ENCODE peak calls at places on chromosomes 1 and 21, in five cellular contexts. H, K, D, G and L are unnamed samples.
A peak's percentile ranks its signal among the peaks of the same experiment; 100 is the strongest.

GRCh38 chr1:13779930-13780329 is 79.9 kb downstream of the PRDM2 start:
- DNase-seq in H (no peak), K (no peak), D (no peak), G (no peak), L (no peak)

GRCh38 chr1:211723273-211723672 is 47.9 kb upstream of the NEK2 start:
- DNase-seq in H (no peak), K (no peak), D (peak; percentile 54), G (no peak), L (no peak)

GRCh38 chr21:20971296-20971921 is 26.8 kb upstream of the NCAM2 start:
- DNase-seq in H (peak; percentile 33), K (peak; percentile 65), D (peak; percentile 18), G (no peak), L (no peak)

GRCh38 chr1:12739613-12740012 is 6.4 kb upstream of the CFAP107 start:
- DNase-seq in H (no peak), K (no peak), D (no peak), G (no peak), L (no peak)

GRCh38 chr1:23543707-23544443 is 12.8 kb upstream of the E2F2 start:
- DNase-seq in H (no peak), K (no peak), D (no peak), G (no peak), L (no peak)

GRCh38 chr21:15874610-15875009 is 144.8 kb downstream of the USP25 start:
- DNase-seq in H (no peak), K (no peak), D (no peak), G (no peak), L (no peak)

GRCh38 chr1:159951551-159951950 is 2.5 kb downstream of the SLAMF9 start:
- DNase-seq in H (no peak), K (no peak), D (no peak), G (no peak), L (no peak)

GRCh38 chr21:42096593-42096992 is 25.5 kb downstream of the UMODL1 start:
- DNase-seq in H (no peak), K (no peak), D (no peak), G (no peak), L (no peak)

GRCh38 chr1:166685200-166685599 is 154.1 kb upstream of the POGK start:
- DNase-seq in H (no peak), K (no peak), D (no peak), G (no peak), L (no peak)

GRCh38 chr1:64915381-64916274 is 50.7 kb downstream of the JAK1 start:
- DNase-seq in H (no peak), K (peak; percentile 39), D (peak; percentile 93), G (no peak), L (no peak)

GRCh38 chr1:204777591-204777990 is 92.1 kb upstream of the LRRN2 start:
- DNase-seq in H (no peak), K (no peak), D (no peak), G (no peak), L (no peak)

GRCh38 chr1:56803561-56804156 is 15.5 kb downstream of the FYB2 start:
- DNase-seq in H (peak; percentile 32), K (peak; percentile 34), D (peak; percentile 48), G (no peak), L (peak; percentile 46)

GRCh38 chr1:110224240-110224995 is 14.3 kb downstream of the KCNC4 start:
- DNase-seq in H (no peak), K (no peak), D (peak; percentile 61), G (no peak), L (no peak)

GRCh38 chr1:201114245-201115131 is 2.3 kb upstream of the CACNA1S start:
- DNase-seq in H (peak; percentile 85), K (peak; percentile 97), D (peak; percentile 70), G (peak; percentile 17), L (peak; percentile 89)

GRCh38 chr1:40072142-40072541 is 24.9 kb downstream of the PPT1 start:
- DNase-seq in H (no peak), K (no peak), D (no peak), G (no peak), L (no peak)

GRCh38 chr1:33709780-33710713 is 153.8 kb upstream of the HMGB4 start:
- DNase-seq in H (no peak), K (no peak), D (no peak), G (no peak), L (no peak)

GRCh38 chr1:15038232-15039016 is 115.1 kb upstream of the TMEM51 start:
- DNase-seq in H (peak; percentile 61), K (peak; percentile 55), D (peak; percentile 61), G (no peak), L (peak; percentile 77)

GRCh38 chr21:15804247-15804985 is 74.6 kb downstream of the USP25 start:
- DNase-seq in H (no peak), K (no peak), D (no peak), G (no peak), L (no peak)

GRCh38 chr1:39398278-39399010 is 93.0 kb upstream of the BMP8A start:
- DNase-seq in H (peak; percentile 70), K (peak; percentile 58), D (peak; percentile 85), G (no peak), L (peak; percentile 98)

GRCh38 chr1:68051475-68051874 is 1.0 kb upstream of the DIRAS3 start:
- DNase-seq in H (no peak), K (peak; percentile 78), D (no peak), G (no peak), L (no peak)

GRCh38 chr1:27430903-27431653 is 38.7 kb downstream of the GPR3 start:
- DNase-seq in H (no peak), K (no peak), D (no peak), G (no peak), L (no peak)
- TF ChIP-seq ZBTB33 in H (no peak), K (no peak), D (no peak), G (no peak), L (no peak)

DNA sequence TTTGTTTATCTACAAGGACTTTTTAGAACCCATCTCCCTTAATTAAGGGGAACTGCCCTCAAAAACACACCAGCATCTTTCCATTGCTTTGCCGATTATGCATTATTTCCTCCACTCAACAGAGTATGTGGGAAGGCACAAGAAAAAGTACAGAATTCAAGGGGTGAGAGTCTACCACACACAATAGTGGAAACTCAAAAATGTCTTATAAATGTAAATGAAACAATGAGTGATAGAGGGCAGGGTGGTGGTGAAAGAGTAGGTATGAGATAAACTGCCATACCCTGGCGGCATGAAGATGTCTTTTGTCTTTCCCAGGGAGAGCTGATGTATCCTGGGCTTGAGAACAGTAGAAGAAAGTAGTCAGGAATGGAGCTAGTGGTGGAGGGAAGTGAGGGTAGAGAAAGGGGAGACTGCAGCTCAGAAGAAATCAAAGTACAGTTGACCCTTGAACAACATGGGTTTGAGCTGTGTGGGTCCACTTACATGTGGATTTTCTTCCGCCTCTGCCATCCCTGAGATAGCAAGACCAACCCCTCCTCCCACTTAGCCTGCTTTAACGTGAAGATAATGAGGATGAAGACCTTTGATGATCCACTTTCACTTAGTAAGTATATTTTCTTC is 24.4 kb downstream of the CD58 start:
- DNase-seq in H (no peak), K (no peak), D (no peak), G (no peak), L (no peak)
- H3K4me1 ChIP-seq in H (peaks cover 2% of the 10 kb centered on the region), K (no peaks in the 10 kb centered on the region), D (peaks cover 7% of the 10 kb centered on the region), G (peaks cover 73% of the 10 kb centered on the region), L (no peaks in the 10 kb centered on the region)

GRCh38 chr1:27935721-27936120 is 921 bp downstream of the SMPDL3B start:
- DNase-seq in H (no peak), K (no peak), D (no peak), G (no peak), L (no peak)

GRCh38 chr1:27936370-27936769 is 1.6 kb downstream of the SMPDL3B start:
- DNase-seq in H (no peak), K (no peak), D (no peak), G (no peak), L (no peak)

GRCh38 chr1:27938488-27938887 is 3.7 kb downstream of the SMPDL3B start:
- DNase-seq in H (no peak), K (no peak), D (no peak), G (no peak), L (no peak)

GRCh38 chr1:27937524-27937836 is 2.7 kb downstream of the SMPDL3B start:
- DNase-seq in H (no peak), K (no peak), D (no peak), G (no peak), L (no peak)

DNA sequence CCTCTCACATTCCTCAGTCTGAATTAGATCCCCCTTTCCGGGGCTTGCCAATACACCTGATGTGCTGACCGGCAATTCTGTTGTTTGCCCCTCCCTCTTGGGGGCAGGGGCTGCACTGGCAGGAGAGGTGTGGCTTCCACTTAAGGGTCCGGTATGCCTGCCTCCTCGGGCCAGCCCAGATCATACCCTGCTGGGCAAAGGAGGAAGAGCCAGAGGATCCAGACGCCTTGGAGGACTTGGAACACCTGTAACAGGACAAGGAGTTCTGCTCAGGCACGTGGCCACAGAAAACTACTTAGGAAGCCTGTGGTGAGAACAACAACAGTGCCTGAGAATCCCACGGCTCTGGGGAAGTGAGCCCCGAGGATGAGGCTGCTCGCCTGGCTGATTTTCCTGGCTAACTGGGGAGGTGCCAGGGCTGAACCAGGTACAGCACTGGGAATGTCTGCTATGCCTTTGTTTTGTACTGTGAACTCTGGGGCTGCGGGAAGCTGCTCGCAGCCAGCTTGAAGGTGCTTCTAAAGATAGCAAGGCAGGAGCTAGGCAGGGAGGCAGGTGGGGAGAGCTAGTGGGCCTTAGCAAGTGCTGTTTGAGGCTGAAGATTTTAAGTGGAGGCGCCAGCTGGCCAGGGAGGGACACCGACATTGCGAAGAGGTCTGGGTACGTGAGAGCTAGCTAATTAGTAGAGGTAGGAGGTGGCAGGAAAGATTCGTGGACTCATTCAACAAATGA is at the start of gene SMPDL3B:
- DNase-seq in H (peak; percentile 57), K (peak; percentile 47), D (no peak), G (no peak), L (peak; percentile 69)
- TF ChIP-seq ZBTB33 in H (no peak), K (no peak), D (no peak), G (no peak), L (no peak)

GRCh38 chr1:117932576-117932975 is 3.0 kb downstream of the WDR3 start:
- DNase-seq in H (no peak), K (no peak), D (no peak), G (no peak), L (no peak)

GRCh38 chr1:117930484-117930883 is 945 bp downstream of the WDR3 start:
- DNase-seq in H (no peak), K (peak; percentile 4), D (no peak), G (no peak), L (no peak)

GRCh38 chr1:117928881-117929339 is 511 bp downstream of the GDAP2 start:
- DNase-seq in H (peak; percentile 63), K (peak; percentile 64), D (peak; percentile 69), G (no peak), L (peak; percentile 39)

GRCh38 chr1:117930173-117930447 is 571 bp downstream of the WDR3 start:
- DNase-seq in H (no peak), K (no peak), D (no peak), G (no peak), L (no peak)

DNA sequence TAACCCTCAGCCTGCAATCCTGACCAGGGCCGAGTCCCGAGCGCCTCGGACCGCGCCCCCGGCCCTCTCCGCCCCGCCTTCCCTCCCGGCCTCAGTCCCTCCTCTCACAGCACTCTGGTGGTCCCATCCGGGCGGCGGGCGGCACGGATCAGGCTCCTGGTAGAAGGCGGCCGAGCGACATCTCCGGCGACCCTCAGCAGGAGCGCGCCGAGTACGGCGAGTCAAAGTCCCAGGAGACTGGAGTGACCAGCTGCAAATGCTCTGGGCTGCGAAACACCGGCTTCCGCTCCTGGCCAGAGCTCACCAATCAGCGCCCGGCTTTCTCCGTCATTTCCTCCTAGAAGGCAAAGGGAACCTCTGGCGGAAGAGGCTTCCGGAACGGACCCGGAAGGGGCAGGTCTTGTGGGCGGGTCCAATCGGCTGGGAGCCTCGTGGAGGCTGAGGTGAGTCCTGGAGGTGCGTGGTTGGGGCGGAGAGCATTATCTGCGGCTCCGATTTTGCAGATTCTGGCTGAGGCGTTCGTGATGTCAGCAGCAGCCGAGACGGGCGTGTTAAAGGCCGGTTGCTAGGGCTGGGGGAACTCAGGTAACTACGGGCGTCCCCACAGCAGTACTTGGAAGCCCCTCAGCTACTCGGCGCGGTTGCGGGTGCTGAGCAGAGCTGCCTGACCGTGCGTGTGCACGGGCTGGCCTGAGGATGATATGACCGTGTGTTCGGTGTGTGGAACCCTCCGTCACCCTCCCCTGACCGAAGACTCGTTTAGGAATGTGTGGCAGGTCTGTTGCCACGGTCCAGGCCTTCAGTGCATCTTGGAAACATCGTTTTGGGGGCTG is at the start of the genes GDAP2 and WDR3:
- DNase-seq in H (peak; percentile 97), K (peak; percentile 91), D (peak; percentile 96), G (peak; percentile 79), L (peak; percentile 92)
- H3K4me1 ChIP-seq in H (peaks cover 8% of the 10 kb centered on the region), K (peaks cover 16% of the 10 kb centered on the region), D (peaks cover 48% of the 10 kb centered on the region), G (peaks cover 2% of the 10 kb centered on the region), L (peaks cover 17% of the 10 kb centered on the region)